ENCODE peak calls at places on chromosome 22, in five cellular contexts. T is retinal pigment epithelial cell, D is HCT116, U is cardiac muscle cell, V is activated B cell treated with CpG ODN at 0.5 μM for 24 hours. Z is an unnamed sample.

GRCh38 chr22:38110008-38110862 is at the start of gene BAIAP2L2:
- DNase-seq in T (no peak), D (no peak), U (no peak), V (no peak), Z (peak)

GRCh38 chr22:30235687-30236170 is 10.8 kb downstream of the LIF start:
- DNase-seq in T (peak), D (no peak), U (no peak), V (no peak), Z (peak)

GRCh38 chr22:17587631-17588030 is 24.3 kb downstream of the SLC25A18 start:
- DNase-seq in T (no peak), D (no peak), U (no peak), V (no peak), Z (no peak)

GRCh38 chr22:33038131-33038772 is 19.9 kb downstream of the SYN3 start:
- DNase-seq in T (no peak), D (no peak), U (no peak), V (no peak), Z (no peak)

GRCh38 chr22:35191412-35191811 is 65.9 kb upstream of the HMGXB4 start:
- DNase-seq in T (no peak), D (peak), U (no peak), V (no peak), Z (peak)

GRCh38 chr22:43317252-43317651 is 25.9 kb downstream of the SCUBE1 start:
- DNase-seq in T (no peak), D (no peak), U (peak), V (no peak), Z (no peak)

GRCh38 chr22:24409707-24410106 is 17.7 kb upstream of the ADORA2A start:
- DNase-seq in T (no peak), D (no peak), U (no peak), V (no peak), Z (no peak)

GRCh38 chr22:20651286-20651685 is 122.6 kb upstream of the SERPIND1 start:
- DNase-seq in T (no peak), D (no peak), U (no peak), V (no peak), Z (no peak)

GRCh38 chr22:42271191-42271813 is 849 bp upstream of the TCF20 start:
- DNase-seq in T (no peak), D (no peak), U (no peak), V (no peak), Z (no peak)

GRCh38 chr22:24009227-24010017 is 1.7 kb upstream of the CABIN1 start:
- DNase-seq in T (no peak), D (no peak), U (no peak), V (no peak), Z (no peak)

GRCh38 chr22:40235418-40235817 is 57.7 kb downstream of the TNRC6B start:
- DNase-seq in T (no peak), D (no peak), U (no peak), V (no peak), Z (no peak)

GRCh38 chr22:23178512-23179254 is 1.6 kb upstream of the BCR start:
- DNase-seq in T (no peak), D (peak), U (peak), V (peak), Z (no peak)

GRCh38 chr22:42825796-42826195 is 31.3 kb downstream of the ARFGAP3 start:
- DNase-seq in T (no peak), D (no peak), U (no peak), V (no peak), Z (no peak)

GRCh38 chr22:24390156-24390555 is 37.2 kb upstream of the ADORA2A start:
- DNase-seq in T (no peak), D (no peak), U (no peak), V (no peak), Z (no peak)

GRCh38 chr22:20424937-20425587 is 12.6 kb downstream of the SCARF2 start:
- DNase-seq in T (no peak), D (no peak), U (no peak), V (no peak), Z (no peak)

GRCh38 chr22:49320714-49321476 is 506.8 kb downstream of the BRD1 start:
- DNase-seq in T (no peak), D (no peak), U (no peak), V (no peak), Z (no peak)

GRCh38 chr22:49322231-49322630 is 505.4 kb downstream of the BRD1 start:
- DNase-seq in T (no peak), D (no peak), U (no peak), V (no peak), Z (no peak)

GRCh38 chr22:49321477-49322055 is 506.1 kb downstream of the BRD1 start:
- DNase-seq in T (no peak), D (no peak), U (no peak), V (no peak), Z (no peak)

GRCh38 chr22:49312601-49313000 is 515.1 kb downstream of the BRD1 start:
- DNase-seq in T (no peak), D (no peak), U (no peak), V (no peak), Z (no peak)

DNA sequence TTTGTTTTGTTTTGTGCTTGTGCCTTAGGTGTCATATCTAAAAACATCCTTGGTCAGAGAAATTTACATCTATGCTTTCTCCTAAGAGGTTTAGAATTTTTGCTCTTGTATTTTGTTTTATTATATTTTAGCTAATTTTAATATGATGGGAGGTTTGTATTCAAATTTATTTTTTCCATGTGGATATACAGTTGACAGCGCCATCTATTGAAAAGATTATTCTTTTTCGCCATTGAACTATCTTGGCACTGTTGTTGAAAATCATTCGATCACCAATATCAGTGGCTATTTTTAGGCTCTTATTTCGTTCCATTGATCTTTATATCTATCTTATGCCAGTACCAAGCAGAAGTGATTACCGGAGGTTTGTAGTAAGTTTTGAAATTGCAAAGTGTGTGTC is 510.3 kb downstream of the BRD1 start:
- DNase-seq in T (no peak), D (no peak), U (no peak), V (no peak), Z (no peak)
- TF ChIP-seq CTCF in T (no peak), D (peak), U (no peak), V (no peak), Z (no peak)

GRCh38 chr22:49372530-49373288 is 455.0 kb downstream of the BRD1 start:
- DNase-seq in T (no peak), D (peak), U (peak), V (no peak), Z (no peak)
- TF ChIP-seq CTCF in T (no peak), D (no peak), U (no peak), V (no peak), Z (no peak)

GRCh38 chr22:26429458-26430238 is 588 bp downstream of the ASPHD2 start:
- DNase-seq in T (no peak), D (no peak), U (no peak), V (no peak), Z (no peak)

GRCh38 chr22:26430600-26430999 is 1.5 kb downstream of the ASPHD2 start:
- DNase-seq in T (no peak), D (no peak), U (no peak), V (no peak), Z (no peak)

GRCh38 chr22:26428515-26429457 is at the start of gene ASPHD2:
- DNase-seq in T (no peak), D (no peak), U (peak), V (peak), Z (peak)

GRCh38 chr22:26431151-26431995 is 2.3 kb downstream of the ASPHD2 start:
- DNase-seq in T (no peak), D (no peak), U (no peak), V (no peak), Z (peak)

DNA sequence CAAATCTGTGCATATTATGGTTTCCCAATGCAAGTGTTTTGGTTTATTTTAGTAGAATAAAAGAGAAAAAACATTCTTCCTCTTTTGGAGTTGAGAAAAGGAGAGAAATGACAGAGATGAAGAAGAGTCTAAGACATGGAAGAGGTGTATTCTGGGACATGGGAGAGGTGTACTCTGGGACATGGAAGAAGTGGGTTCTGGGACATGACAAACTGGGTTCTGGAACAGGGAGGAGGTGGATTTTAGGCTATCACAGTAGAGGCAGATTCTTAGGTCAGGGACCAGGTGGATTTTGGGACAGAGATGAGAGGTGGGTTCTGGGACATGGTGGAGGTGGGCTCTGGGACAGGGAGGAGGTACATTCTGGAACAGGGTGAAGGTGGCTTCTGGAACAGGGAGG is 2.1 kb upstream of the ASPHD2 start:
- DNase-seq in T (no peak), D (no peak), U (no peak), V (no peak), Z (no peak)
- TF ChIP-seq CTCF in T (no peak), D (no peak), U (no peak), V (no peak), Z (no peak)

DNA sequence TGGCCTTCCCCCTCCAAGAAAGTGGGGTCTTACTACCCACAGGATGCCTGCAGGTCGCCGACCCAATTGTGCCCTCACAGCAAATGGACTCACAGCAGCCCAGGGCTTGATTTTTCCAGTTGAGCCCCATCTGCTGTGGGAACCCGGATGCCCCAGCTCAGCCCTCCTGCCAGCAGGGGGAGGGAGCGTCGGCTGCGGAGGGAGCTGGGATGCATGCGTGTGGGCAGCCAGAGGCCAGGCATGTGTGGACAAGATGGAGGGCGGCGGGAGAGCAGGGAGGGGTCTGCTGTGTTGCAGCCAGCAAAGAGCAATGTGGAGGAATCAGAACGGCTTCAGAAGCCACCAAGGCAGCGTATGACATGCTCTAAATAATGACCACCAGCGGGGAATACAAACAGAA is 41.0 kb upstream of the EIF3D start:
- DNase-seq in T (no peak), D (peak), U (peak), V (no peak), Z (no peak)
- TF ChIP-seq CTCF in T (peak), D (peak), U (peak), V (no peak), Z (peak)

GRCh38 chr22:45316796-45317526 is 7.2 kb downstream of the FAM118A start:
- DNase-seq in T (no peak), D (no peak), U (no peak), V (no peak), Z (no peak)

GRCh38 chr22:45319319-45319675 is 9.6 kb downstream of the FAM118A start:
- DNase-seq in T (no peak), D (no peak), U (no peak), V (no peak), Z (no peak)

GRCh38 chr22:45318558-45319318 is 9.0 kb downstream of the FAM118A start:
- DNase-seq in T (no peak), D (no peak), U (no peak), V (no peak), Z (no peak)

GRCh38 chr22:45318168-45318557 is 8.4 kb downstream of the FAM118A start:
- DNase-seq in T (peak), D (no peak), U (peak), V (peak), Z (no peak)

GRCh38 chr22:45317551-45318167 is 7.9 kb downstream of the FAM118A start:
- DNase-seq in T (no peak), D (no peak), U (no peak), V (no peak), Z (no peak)
- TF ChIP-seq CTCF in T (peak), D (peak), U (peak), V (no peak), Z (peak)

Z was measured in epithelial cell of proximal tubule.